ENCODE peak calls at places on chromosomes 12 and 14, in seven cellular contexts. C, X, U, I, H, O and E are unnamed samples.

GRCh38 chr14:45373877-45374276 is 120.9 kb upstream of the MIS18BP1 start:
- DNase-seq in C (no peak), X (no peak), U (no peak), I (no peak), H (no peak), O (no peak), E (no peak)

GRCh38 chr12:52741378-52742195 is 35.6 kb downstream of the KRT76 start:
- DNase-seq in C (peak), X (peak), U (peak), I (peak), H (no peak), O (peak), E (peak)

GRCh38 chr12:93912086-93912733 is 235.0 kb downstream of the CRADD start:
- DNase-seq in C (no peak), X (no peak), U (no peak), I (no peak), H (no peak), O (no peak), E (no peak)

GRCh38 chr12:10065241-10065640 is 33.5 kb downstream of the CLEC1A start:
- DNase-seq in C (no peak), X (no peak), U (no peak), I (no peak), H (no peak), O (no peak), E (no peak)

GRCh38 chr12:79650440-79650839 is 40.3 kb downstream of the PAWR start:
- DNase-seq in C (no peak), X (no peak), U (no peak), I (no peak), H (no peak), O (no peak), E (no peak)

GRCh38 chr12:3223601-3224529 is 146.7 kb downstream of the TSPAN9 start:
- DNase-seq in C (no peak), X (no peak), U (no peak), I (no peak), H (no peak), O (no peak), E (no peak)

GRCh38 chr12:59041241-59042121 is 121.2 kb upstream of the LRIG3 start:
- DNase-seq in C (peak), X (no peak), U (no peak), I (peak), H (no peak), O (no peak), E (no peak)

GRCh38 chr14:105537580-105538474 is 11.4 kb downstream of the TMEM121 start:
- DNase-seq in C (peak), X (peak), U (peak), I (peak), H (no peak), O (peak), E (peak)

GRCh38 chr12:53090559-53090958 is 6.9 kb upstream of the IGFBP6 start:
- DNase-seq in C (no peak), X (no peak), U (no peak), I (no peak), H (no peak), O (no peak), E (no peak)

GRCh38 chr12:7542813-7543212 is 39.2 kb upstream of the CD163 start:
- DNase-seq in C (peak), X (no peak), U (no peak), I (peak), H (no peak), O (no peak), E (no peak)

GRCh38 chr14:76956253-76957090 is 72.0 kb downstream of the IRF2BPL start:
- DNase-seq in C (peak), X (peak), U (peak), I (peak), H (peak), O (peak), E (peak)

GRCh38 chr14:73887116-73887490 is 444 bp downstream of the ZNF410 start:
- DNase-seq in C (no peak), X (peak), U (no peak), I (no peak), H (no peak), O (no peak), E (peak)

GRCh38 chr12:123933214-123933613 is 39.4 kb downstream of the CCDC92 start:
- DNase-seq in C (no peak), X (no peak), U (no peak), I (no peak), H (no peak), O (no peak), E (no peak)

GRCh38 chr14:103001226-103001625 is 56.1 kb downstream of the CDC42BPB start:
- DNase-seq in C (no peak), X (no peak), U (no peak), I (no peak), H (no peak), O (no peak), E (no peak)

GRCh38 chr12:47730341-47730744 is 5.1 kb upstream of the ENDOU start:
- DNase-seq in C (peak), X (no peak), U (no peak), I (peak), H (peak), O (no peak), E (no peak)

GRCh38 chr12:106030210-106031175 is 108.3 kb downstream of the NUAK1 start:
- DNase-seq in C (peak), X (no peak), U (no peak), I (peak), H (no peak), O (no peak), E (no peak)

GRCh38 chr14:85217412-85217811 is 312.5 kb upstream of the FLRT2 start:
- DNase-seq in C (no peak), X (no peak), U (no peak), I (peak), H (no peak), O (no peak), E (no peak)

GRCh38 chr12:53703746-53704145 is 23.5 kb downstream of the CALCOCO1 start:
- DNase-seq in C (no peak), X (no peak), U (no peak), I (peak), H (no peak), O (no peak), E (no peak)

GRCh38 chr14:75431011-75431410 is 3.2 kb downstream of the JDP2 start:
- DNase-seq in C (no peak), X (no peak), U (no peak), I (no peak), H (no peak), O (no peak), E (no peak)

GRCh38 chr12:89470741-89471504 is 53.7 kb downstream of the GALNT4 start:
- DNase-seq in C (peak), X (no peak), U (no peak), I (peak), H (no peak), O (peak), E (no peak)

GRCh38 chr12:132710062-132710421 is 600 bp upstream of the PGAM5 start:
- DNase-seq in C (no peak), X (no peak), U (peak), I (no peak), H (no peak), O (no peak), E (no peak)

GRCh38 chr14:45267084-45267483 is 14.1 kb upstream of the MIS18BP1 start:
- DNase-seq in C (no peak), X (no peak), U (no peak), I (no peak), H (no peak), O (no peak), E (no peak)

GRCh38 chr14:84998216-84998615 is 531.7 kb upstream of the FLRT2 start:
- DNase-seq in C (no peak), X (no peak), U (no peak), I (no peak), H (no peak), O (no peak), E (no peak)

GRCh38 chr14:89855961-89856360 is 98.6 kb downstream of the EFCAB11 start:
- DNase-seq in C (no peak), X (no peak), U (no peak), I (peak), H (no peak), O (no peak), E (no peak)

GRCh38 chr12:121499929-121500793 is 80.7 kb downstream of the KDM2B start:
- DNase-seq in C (peak), X (peak), U (peak), I (peak), H (peak), O (peak), E (peak)

GRCh38 chr14:28280530-28280929 is 486.1 kb upstream of the FOXG1 start:
- DNase-seq in C (no peak), X (no peak), U (no peak), I (no peak), H (no peak), O (no peak), E (no peak)

GRCh38 chr12:66859751-66860440 is 181.0 kb upstream of the GRIP1 start:
- DNase-seq in C (no peak), X (no peak), U (no peak), I (no peak), H (no peak), O (no peak), E (no peak)

GRCh38 chr12:27142102-27142721 is 59.8 kb upstream of the C12orf71 start:
- DNase-seq in C (peak), X (peak), U (peak), I (peak), H (no peak), O (peak), E (peak)

GRCh38 chr14:34301107-34301734 is 160.8 kb downstream of the SPTSSA start:
- DNase-seq in C (peak), X (no peak), U (no peak), I (peak), H (no peak), O (no peak), E (peak)

GRCh38 chr14:69325646-69326265 is 65.8 kb downstream of the GALNT16 start:
- DNase-seq in C (no peak), X (no peak), U (peak), I (no peak), H (peak), O (no peak), E (no peak)

GRCh38 chr12:119700078-119700477 is 32.1 kb downstream of the PRKAB1 start:
- DNase-seq in C (no peak), X (no peak), U (no peak), I (peak), H (no peak), O (no peak), E (no peak)